ENCODE peak calls at places on chromosome 22, in four cellular contexts. R is HCT116, X is SK-N-SH, C is GM12878. Q is an unnamed sample.

GRCh38 chr22:20418211-20418788 is 19.3 kb downstream of the SCARF2 start:
- DNase-seq in R (peak), X (peak), C (no peak), Q (peak)

GRCh38 chr22:49500942-49501395 is 326.7 kb downstream of the BRD1 start:
- DNase-seq in R (no peak), X (no peak), C (no peak), Q (no peak)

GRCh38 chr22:48258841-48259240 is 1496.4 kb downstream of the TBC1D22A start:
- DNase-seq in R (no peak), X (no peak), C (no peak), Q (no peak)

GRCh38 chr22:22813126-22814075 is 74.2 kb upstream of the IGLL5 start:
- DNase-seq in R (no peak), X (no peak), C (no peak), Q (no peak)

GRCh38 chr22:35054064-35054463 is 11.9 kb upstream of the ISX start:
- DNase-seq in R (no peak), X (no peak), C (no peak), Q (no peak)

GRCh38 chr22:23075050-23075449 is 4.7 kb downstream of the GNAZ start:
- DNase-seq in R (no peak), X (no peak), C (no peak), Q (no peak)

GRCh38 chr22:49372530-49373288 is 455.0 kb downstream of the BRD1 start:
- DNase-seq in R (peak), X (peak), C (no peak), Q (peak)

GRCh38 chr22:17120711-17121234 is 387 bp downstream of the TMEM121B start:
- DNase-seq in R (no peak), X (no peak), C (no peak), Q (peak)

GRCh38 chr22:22009661-22010060 is 27.1 kb upstream of the TOP3B start:
- DNase-seq in R (no peak), X (no peak), C (no peak), Q (no peak)

GRCh38 chr22:20511578-20512259 is 4.3 kb downstream of the MED15 start:
- DNase-seq in R (no peak), X (no peak), C (no peak), Q (no peak)

GRCh38 chr22:34943830-34944229 is 122.1 kb upstream of the ISX start:
- DNase-seq in R (no peak), X (no peak), C (no peak), Q (peak)

GRCh38 chr22:50738649-50739227 is 734 bp downstream of the ACR start:
- DNase-seq in R (no peak), X (no peak), C (no peak), Q (no peak)

GRCh38 chr22:42949159-42949558 is 65.8 kb downstream of the PACSIN2 start:
- DNase-seq in R (no peak), X (no peak), C (no peak), Q (no peak)

GRCh38 chr22:21593406-21594232 is 26.1 kb downstream of the UBE2L3 start:
- DNase-seq in R (no peak), X (peak), C (no peak), Q (no peak)

GRCh38 chr22:19802881-19803735 is 42.5 kb downstream of the TBX1 start:
- DNase-seq in R (no peak), X (peak), C (no peak), Q (no peak)

GRCh38 chr22:46380069-46380468 is 44.6 kb downstream of the TRMU start:
- DNase-seq in R (no peak), X (no peak), C (no peak), Q (no peak)

GRCh38 chr22:47148510-47148909 is 386.1 kb downstream of the TBC1D22A start:
- DNase-seq in R (no peak), X (no peak), C (no peak), Q (no peak)

GRCh38 chr22:16783930-16784354 is 41.3 kb downstream of the XKR3 start:
- DNase-seq in R (peak), X (peak), C (no peak), Q (no peak)

GRCh38 chr22:26904483-26904882 is 247.1 kb downstream of the MIAT start:
- DNase-seq in R (no peak), X (no peak), C (no peak), Q (no peak)
- TF ChIP-seq JUND in R (no peak), X (no peak), C (no peak), Q (no peak)

GRCh38 chr22:41770715-41771452 is 29.6 kb upstream of the CCDC134 start:
- DNase-seq in R (no peak), X (no peak), C (no peak), Q (no peak)

GRCh38 chr22:41772198-41772597 is 28.3 kb upstream of the CCDC134 start:
- DNase-seq in R (no peak), X (no peak), C (no peak), Q (no peak)

GRCh38 chr22:41762980-41763779 is 37.3 kb upstream of the CCDC134 start:
- DNase-seq in R (peak), X (no peak), C (no peak), Q (peak)

GRCh38 chr22:41768420-41768819 is 32.1 kb upstream of the CCDC134 start:
- DNase-seq in R (no peak), X (no peak), C (no peak), Q (no peak)

DNA sequence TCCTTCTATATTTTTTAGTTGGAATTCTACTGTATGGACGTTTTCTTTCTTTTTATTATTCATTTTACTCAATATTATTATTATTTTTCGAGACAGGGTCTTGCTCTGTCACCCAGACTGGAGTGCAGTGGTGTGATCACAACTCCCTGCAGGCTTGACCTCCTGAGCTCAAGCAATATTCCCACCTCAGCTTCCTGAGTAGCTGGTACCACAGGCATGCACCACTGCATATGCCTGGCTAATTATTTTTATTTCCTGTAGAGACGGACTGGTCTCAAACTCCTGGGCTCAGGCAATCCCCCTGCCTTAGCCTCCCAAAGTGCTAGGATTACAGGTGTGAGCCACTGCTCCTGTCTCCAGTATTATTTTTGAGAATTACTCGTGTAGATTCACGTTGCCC is 34.0 kb upstream of the CCDC134 start:
- DNase-seq in R (no peak), X (no peak), C (no peak), Q (no peak)
- TF ChIP-seq JUND in R (no peak), X (no peak), C (no peak), Q (no peak)

DNA sequence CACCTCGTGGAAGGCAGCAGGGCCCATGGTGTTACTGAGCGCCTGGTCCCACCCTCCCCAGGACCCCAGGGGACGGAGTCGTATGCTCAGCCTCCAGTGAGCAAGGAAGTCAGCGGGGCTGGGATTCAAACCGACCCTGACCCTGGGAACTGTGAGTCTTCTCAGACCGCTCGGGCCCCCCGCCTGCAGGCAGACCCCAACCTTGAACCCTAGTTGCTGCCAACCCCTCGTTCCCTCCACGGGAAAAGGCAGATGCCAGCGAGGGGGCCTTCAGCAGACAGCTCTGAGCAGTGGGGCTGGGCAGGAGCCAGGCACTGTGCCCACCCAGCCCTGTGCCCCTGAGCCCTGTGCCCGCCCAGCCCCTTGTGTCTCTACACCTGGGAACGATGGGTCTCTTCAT is 6.4 kb downstream of the SLC16A8 start:
- DNase-seq in R (no peak), X (no peak), C (no peak), Q (no peak)
- TF ChIP-seq JUND in R (no peak), X (no peak), C (no peak), Q (no peak)

GRCh38 chr22:39498368-39498767 is 3.7 kb upstream of the MIEF1 start:
- DNase-seq in R (no peak), X (no peak), C (no peak), Q (no peak)

GRCh38 chr22:39496131-39496838 is 5.8 kb upstream of the MIEF1 start:
- DNase-seq in R (peak), X (peak), C (no peak), Q (no peak)

GRCh38 chr22:39500101-39500500 is 2.0 kb upstream of the MIEF1 start:
- DNase-seq in R (no peak), X (no peak), C (no peak), Q (no peak)

GRCh38 chr22:39501644-39502108 is 414 bp upstream of the MIEF1 start:
- DNase-seq in R (no peak), X (no peak), C (no peak), Q (no peak)

DNA sequence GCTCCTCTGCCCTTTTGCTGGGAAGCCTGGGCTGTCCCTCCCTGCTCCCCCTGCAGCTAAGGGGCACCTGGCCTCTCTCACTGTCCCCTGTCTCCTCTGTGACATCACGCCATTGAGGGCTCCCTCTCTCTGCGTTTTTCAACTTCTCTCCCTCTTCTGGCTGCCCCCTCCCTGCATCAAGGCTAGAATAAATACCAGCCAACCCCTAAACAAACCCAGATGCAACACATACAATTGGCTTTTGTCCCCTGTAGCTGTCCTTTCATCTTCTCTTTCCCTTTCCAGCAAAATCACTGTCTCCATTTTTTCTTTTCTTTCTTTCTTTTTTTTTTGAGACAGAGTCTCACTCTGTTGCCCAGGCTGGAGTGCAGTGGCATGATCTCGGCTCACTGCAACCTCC is 3.3 kb upstream of the MIEF1 start:
- DNase-seq in R (no peak), X (no peak), C (no peak), Q (no peak)
- TF ChIP-seq JUND in R (no peak), X (no peak), C (no peak), Q (no peak)

GRCh38 chr22:26734339-26735018 is 77.1 kb downstream of the MIAT start:
- DNase-seq in R (no peak), X (no peak), C (no peak), Q (no peak)
- TF ChIP-seq JUND in R (no peak), X (no peak), C (no peak), Q (no peak)

GRCh38 chr22:25564320-25564978 is at the start of gene GRK3:
- DNase-seq in R (peak), X (peak), C (no peak), Q (peak)
- TF ChIP-seq JUND in R (no peak), X (no peak), C (no peak), Q (no peak)